ENCODE peak calls at places on chromosomes 5 and 9, in ten cellular contexts. One of them, this sample, is unnamed. For H3K4me1, the result is how much of the 10 kb centered on the place peaks cover.

GRCh38 chr5:113425909-113426308 is 8.9 kb downstream of the TSSK1B start:
- DNase-seq in psoas muscle: no peak
- DNase-seq in neural progenitor cell: no peak
- DNase-seq in Peyer's patch: no peak
- DNase-seq in right atrium auricular region: no peak
- DNase-seq in fibroblast of lung: no peak
- DNase-seq in lung: no peak
- DNase-seq in mucosa of descending colon: no peak
- DNase-seq in tibial artery: no peak
- DNase-seq in keratinocyte: no peak
- DNase-seq in this sample: no peak

GRCh38 chr9:35603506-35603985 is 1.5 kb upstream of the TESK1 start:
- DNase-seq in psoas muscle: peak
- DNase-seq in neural progenitor cell: no peak
- DNase-seq in Peyer's patch: peak
- DNase-seq in right atrium auricular region: peak
- DNase-seq in fibroblast of lung: peak
- DNase-seq in lung: peak
- DNase-seq in mucosa of descending colon: peak
- DNase-seq in tibial artery: peak
- DNase-seq in keratinocyte: no peak
- DNase-seq in this sample: peak

GRCh38 chr9:34452568-34452967 is 5.8 kb downstream of the FAM219A start:
- DNase-seq in psoas muscle: no peak
- DNase-seq in neural progenitor cell: no peak
- DNase-seq in Peyer's patch: no peak
- DNase-seq in right atrium auricular region: no peak
- DNase-seq in fibroblast of lung: no peak
- DNase-seq in lung: no peak
- DNase-seq in mucosa of descending colon: no peak
- DNase-seq in tibial artery: no peak
- DNase-seq in keratinocyte: no peak
- DNase-seq in this sample: no peak

GRCh38 chr9:81052846-81053245 is 636.5 kb downstream of the TLE1 start:
- DNase-seq in psoas muscle: no peak
- DNase-seq in neural progenitor cell: no peak
- DNase-seq in Peyer's patch: no peak
- DNase-seq in right atrium auricular region: no peak
- DNase-seq in fibroblast of lung: peak
- DNase-seq in lung: no peak
- DNase-seq in mucosa of descending colon: no peak
- DNase-seq in tibial artery: no peak
- DNase-seq in keratinocyte: no peak
- DNase-seq in this sample: no peak

GRCh38 chr9:120940573-120940972 is 14.0 kb upstream of the TRAF1 start:
- DNase-seq in psoas muscle: no peak
- DNase-seq in neural progenitor cell: no peak
- DNase-seq in Peyer's patch: no peak
- DNase-seq in right atrium auricular region: no peak
- DNase-seq in fibroblast of lung: no peak
- DNase-seq in lung: no peak
- DNase-seq in mucosa of descending colon: no peak
- DNase-seq in tibial artery: no peak
- DNase-seq in keratinocyte: no peak
- DNase-seq in this sample: no peak

GRCh38 chr5:158879993-158880392 is 219.7 kb downstream of the EBF1 start:
- DNase-seq in psoas muscle: no peak
- DNase-seq in neural progenitor cell: no peak
- DNase-seq in Peyer's patch: no peak
- DNase-seq in right atrium auricular region: no peak
- DNase-seq in fibroblast of lung: no peak
- DNase-seq in lung: no peak
- DNase-seq in mucosa of descending colon: no peak
- DNase-seq in tibial artery: no peak
- DNase-seq in keratinocyte: no peak
- DNase-seq in this sample: no peak

GRCh38 chr5:65338606-65339151 is 143.0 kb downstream of the ADAMTS6 start:
- DNase-seq in psoas muscle: peak
- DNase-seq in neural progenitor cell: no peak
- DNase-seq in Peyer's patch: no peak
- DNase-seq in right atrium auricular region: no peak
- DNase-seq in fibroblast of lung: no peak
- DNase-seq in lung: no peak
- DNase-seq in mucosa of descending colon: no peak
- DNase-seq in tibial artery: no peak
- DNase-seq in keratinocyte: no peak
- DNase-seq in this sample: no peak

GRCh38 chr9:81613002-81613750 is 76.2 kb downstream of the TLE1 start:
- DNase-seq in psoas muscle: peak
- DNase-seq in neural progenitor cell: no peak
- DNase-seq in Peyer's patch: no peak
- DNase-seq in right atrium auricular region: peak
- DNase-seq in fibroblast of lung: peak
- DNase-seq in lung: no peak
- DNase-seq in mucosa of descending colon: peak
- DNase-seq in tibial artery: peak
- DNase-seq in keratinocyte: no peak
- DNase-seq in this sample: no peak

GRCh38 chr5:23977365-23977764 is 470.0 kb downstream of the PRDM9 start:
- DNase-seq in psoas muscle: no peak
- DNase-seq in neural progenitor cell: no peak
- DNase-seq in Peyer's patch: no peak
- DNase-seq in right atrium auricular region: no peak
- DNase-seq in fibroblast of lung: no peak
- DNase-seq in lung: no peak
- DNase-seq in mucosa of descending colon: no peak
- DNase-seq in tibial artery: no peak
- DNase-seq in keratinocyte: no peak
- DNase-seq in this sample: no peak

GRCh38 chr9:99947395-99947794 is 40.9 kb downstream of the STX17 start:
- DNase-seq in psoas muscle: no peak
- DNase-seq in neural progenitor cell: no peak
- DNase-seq in Peyer's patch: no peak
- DNase-seq in right atrium auricular region: no peak
- DNase-seq in fibroblast of lung: no peak
- DNase-seq in lung: no peak
- DNase-seq in mucosa of descending colon: no peak
- DNase-seq in tibial artery: no peak
- DNase-seq in keratinocyte: no peak
- DNase-seq in this sample: no peak
- TF ChIP-seq CTCF in psoas muscle: no peak
- TF ChIP-seq CTCF in neural progenitor cell: peak
- TF ChIP-seq CTCF in Peyer's patch: no peak
- TF ChIP-seq CTCF in right atrium auricular region: no peak
- TF ChIP-seq CTCF in fibroblast of lung: no peak
- TF ChIP-seq CTCF in lung: no peak
- TF ChIP-seq CTCF in mucosa of descending colon: no peak
- TF ChIP-seq CTCF in tibial artery: no peak
- TF ChIP-seq CTCF in keratinocyte: no peak
- TF ChIP-seq CTCF in this sample: no peak

GRCh38 chr9:19471737-19472648 is 63.2 kb downstream of the ACER2 start:
- DNase-seq in psoas muscle: peak
- DNase-seq in neural progenitor cell: peak
- DNase-seq in Peyer's patch: peak
- DNase-seq in right atrium auricular region: peak
- DNase-seq in fibroblast of lung: peak
- DNase-seq in lung: peak
- DNase-seq in mucosa of descending colon: peak
- DNase-seq in tibial artery: peak
- DNase-seq in keratinocyte: no peak
- DNase-seq in this sample: peak
- H3K4me3 ChIP-seq in psoas muscle: peak
- H3K4me3 ChIP-seq in neural progenitor cell: no peak
- H3K4me3 ChIP-seq in Peyer's patch: no peak
- H3K4me3 ChIP-seq in right atrium auricular region: no peak
- H3K4me3 ChIP-seq in fibroblast of lung: no peak
- H3K4me3 ChIP-seq in lung: no peak
- H3K4me3 ChIP-seq in mucosa of descending colon: no peak
- H3K4me3 ChIP-seq in tibial artery: no peak
- H3K4me3 ChIP-seq in keratinocyte: no peak
- H3K4me3 ChIP-seq in this sample: peak

DNA sequence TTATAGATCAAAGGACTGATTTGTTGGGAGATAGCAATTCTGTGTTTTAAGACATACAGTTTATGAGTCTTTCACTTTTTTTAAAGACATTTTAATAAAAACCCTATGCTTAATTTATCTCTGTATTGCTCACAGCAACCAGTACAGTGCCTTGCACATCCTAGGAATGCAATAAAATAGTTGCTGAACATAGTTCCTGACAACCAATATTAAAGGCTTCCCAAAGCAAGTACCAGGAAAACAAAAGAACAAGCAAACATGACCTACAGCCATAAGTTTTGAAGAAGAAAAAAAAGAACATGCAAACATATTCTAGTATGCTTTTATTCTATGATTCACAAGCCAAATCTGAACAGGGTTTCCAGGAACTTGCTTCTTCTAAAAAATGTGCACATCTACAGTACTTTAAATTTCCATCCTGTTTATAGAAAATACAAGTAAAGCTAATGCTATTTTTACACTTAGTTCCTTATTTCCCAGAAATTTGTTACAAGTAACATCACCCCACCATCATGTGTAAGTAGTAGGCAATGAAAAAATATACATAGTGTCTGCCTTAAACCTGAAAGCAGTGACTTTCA is 4.5 kb downstream of the CEMIP2 start:
- DNase-seq in psoas muscle: no peak
- DNase-seq in neural progenitor cell: no peak
- DNase-seq in Peyer's patch: no peak
- DNase-seq in right atrium auricular region: no peak
- DNase-seq in fibroblast of lung: peak
- DNase-seq in lung: no peak
- DNase-seq in mucosa of descending colon: no peak
- DNase-seq in tibial artery: no peak
- DNase-seq in keratinocyte: no peak
- DNase-seq in this sample: no peak
- H3K4me1 ChIP-seq in psoas muscle: under half
- H3K4me1 ChIP-seq in neural progenitor cell: half or more
- H3K4me1 ChIP-seq in Peyer's patch: under half
- H3K4me1 ChIP-seq in right atrium auricular region: under half
- H3K4me1 ChIP-seq in fibroblast of lung: under half
- H3K4me1 ChIP-seq in lung: under half
- H3K4me1 ChIP-seq in mucosa of descending colon: half or more
- H3K4me1 ChIP-seq in tibial artery: under half
- H3K4me1 ChIP-seq in keratinocyte: half or more
- H3K4me1 ChIP-seq in this sample: under half

GRCh38 chr5:134758504-134759341 is at the start of gene DDX46:
- DNase-seq in psoas muscle: peak
- DNase-seq in neural progenitor cell: peak
- DNase-seq in Peyer's patch: peak
- DNase-seq in right atrium auricular region: peak
- DNase-seq in fibroblast of lung: peak
- DNase-seq in lung: peak
- DNase-seq in mucosa of descending colon: peak
- DNase-seq in tibial artery: peak
- DNase-seq in keratinocyte: no peak
- DNase-seq in this sample: peak
- TF ChIP-seq CTCF in psoas muscle: peak
- TF ChIP-seq CTCF in neural progenitor cell: peak
- TF ChIP-seq CTCF in Peyer's patch: peak
- TF ChIP-seq CTCF in right atrium auricular region: peak
- TF ChIP-seq CTCF in fibroblast of lung: peak
- TF ChIP-seq CTCF in lung: peak
- TF ChIP-seq CTCF in mucosa of descending colon: peak
- TF ChIP-seq CTCF in tibial artery: peak
- TF ChIP-seq CTCF in keratinocyte: peak
- TF ChIP-seq CTCF in this sample: peak